ENCODE peak calls at places on chromosomes 16 and 17, in seven cellular contexts. P is GM10248; C is HFF-Myc; Z is activated T-cell treated with anti-CD3 and anti-CD28 coated beads, Interleukin-2, amount 50 U/mL, for 72 hours; I is nephron progenitor cell; F is germinal center; H is left kidney. Y is an unnamed sample.

GRCh38 chr16:8655184-8655717 is 19.2 kb upstream of the ABAT start:
- DNase-seq in H (peak), F (peak), I (peak), C (no peak), Z (peak), P (peak), Y (no peak)

GRCh38 chr16:2481676-2482075 is 6.7 kb downstream of the TBC1D24 start:
- DNase-seq in C (no peak), F (no peak), H (no peak), I (no peak), P (no peak), Z (no peak), Y (no peak)

GRCh38 chr17:8447816-8448215 is 12.1 kb downstream of the NDEL1 start:
- DNase-seq in H (peak), Z (no peak), I (no peak), C (no peak), P (no peak), F (no peak), Y (peak)

GRCh38 chr16:86924537-86924936 is 346.2 kb downstream of the FOXL1 start:
- DNase-seq in H (no peak), F (no peak), Z (no peak), C (no peak), P (no peak), I (no peak), Y (no peak)

GRCh38 chr17:40093580-40094201 is 6.7 kb downstream of the NR1D1 start:
- DNase-seq in H (no peak), I (no peak), C (no peak), F (no peak), Z (no peak), P (no peak), Y (no peak)

GRCh38 chr17:64426584-64426983 is 22.3 kb upstream of the MILR1 start:
- DNase-seq in Z (no peak), C (no peak), I (no peak), H (no peak), P (no peak), F (no peak), Y (no peak)

GRCh38 chr17:4389079-4389478 is 22.6 kb upstream of the UBE2G1 start:
- DNase-seq in P (no peak), Z (no peak), H (no peak), I (no peak), F (no peak), C (no peak), Y (no peak)

GRCh38 chr17:6648181-6648580 is 3.2 kb downstream of the MED31 start:
- DNase-seq in I (no peak), H (no peak), Z (no peak), C (no peak), F (peak), P (no peak), Y (no peak)

GRCh38 chr17:66365204-66365524 is 62.8 kb downstream of the PRKCA start:
- DNase-seq in I (no peak), Z (no peak), C (no peak), P (no peak), H (no peak), F (no peak), Y (no peak)

GRCh38 chr17:55023626-55024025 is 55.1 kb downstream of the STXBP4 start:
- DNase-seq in H (no peak), I (no peak), C (no peak), Z (no peak), P (no peak), F (no peak), Y (no peak)

GRCh38 chr17:29883497-29883896 is 46.5 kb downstream of the SSH2 start:
- DNase-seq in F (no peak), H (peak), I (no peak), Z (no peak), C (no peak), P (no peak), Y (no peak)

GRCh38 chr16:18958621-18959578 is 24.8 kb upstream of the TMC7 start:
- DNase-seq in C (no peak), H (peak), I (no peak), P (no peak), F (no peak), Z (no peak), Y (peak)

Y was measured in foreskin melanocyte.